ENCODE peak calls at places on chromosome 20, in five cellular contexts. C is neural progenitor cell, Q is SK-N-SH, P is OCI-LY7, R is GM23338. F is an unnamed sample.

GRCh38 chr20:45933231-45934045 is 1.0 kb upstream of the PCIF1 start:
- DNase-seq in C (peak; percentile 89), Q (peak; percentile 81), P (peak; percentile 86), R (peak; percentile 97), F (peak; percentile 83)

GRCh38 chr20:20824924-20825584 is 112.6 kb upstream of the RALGAPA2 start:
- DNase-seq in C (peak; percentile 75), Q (peak; percentile 56), P (peak; percentile 44), R (peak; percentile 89), F (peak; percentile 47)

GRCh38 chr20:53149184-53149651 is 177.1 kb downstream of the TSHZ2 start:
- DNase-seq in C (no peak), Q (no peak), P (no peak), R (no peak), F (no peak)

GRCh38 chr20:4720121-4720976 is 1.4 kb upstream of the PRND start:
- DNase-seq in C (peak; percentile 92), Q (peak; percentile 86), P (peak; percentile 92), R (peak; percentile 90), F (peak; percentile 94)

GRCh38 chr20:5056801-5057599 is 55.7 kb upstream of the SLC23A2 start:
- DNase-seq in C (no peak), Q (no peak), P (peak; percentile 57), R (peak; percentile 64), F (peak; percentile 65)

GRCh38 chr20:32446301-32447100 is 88.4 kb downstream of the ASXL1 start:
- DNase-seq in C (no peak), Q (no peak), P (no peak), R (no peak), F (no peak)

GRCh38 chr20:37235065-37235464 is 26.5 kb downstream of the GHRH start:
- DNase-seq in C (no peak), Q (peak; percentile 59), P (no peak), R (no peak), F (no peak)

GRCh38 chr20:21808863-21809664 is 103.6 kb downstream of the PAX1 start:
- DNase-seq in C (peak; percentile 83), Q (peak; percentile 72), P (peak; percentile 49), R (peak; percentile 89), F (no peak)

GRCh38 chr20:45860573-45861011 is 3.2 kb downstream of the ZSWIM3 start:
- DNase-seq in C (no peak), Q (no peak), P (no peak), R (no peak), F (no peak)

GRCh38 chr20:61507778-61508177 is 255.7 kb downstream of the CDH4 start:
- DNase-seq in C (no peak), Q (no peak), P (no peak), R (no peak), F (no peak)

GRCh38 chr20:50191566-50192363 is 1.1 kb downstream of the CEBPB start:
- DNase-seq in C (peak; percentile 84), Q (peak; percentile 85), P (peak; percentile 84), R (peak; percentile 78), F (peak; percentile 77)

GRCh38 chr20:6164421-6165341 is 41.9 kb upstream of the FERMT1 start:
- DNase-seq in C (no peak), Q (no peak), P (no peak), R (no peak), F (peak; percentile 29)

GRCh38 chr20:33940701-33941100 is 53.0 kb upstream of the RALY start:
- DNase-seq in C (no peak), Q (no peak), P (no peak), R (no peak), F (no peak)

DNA sequence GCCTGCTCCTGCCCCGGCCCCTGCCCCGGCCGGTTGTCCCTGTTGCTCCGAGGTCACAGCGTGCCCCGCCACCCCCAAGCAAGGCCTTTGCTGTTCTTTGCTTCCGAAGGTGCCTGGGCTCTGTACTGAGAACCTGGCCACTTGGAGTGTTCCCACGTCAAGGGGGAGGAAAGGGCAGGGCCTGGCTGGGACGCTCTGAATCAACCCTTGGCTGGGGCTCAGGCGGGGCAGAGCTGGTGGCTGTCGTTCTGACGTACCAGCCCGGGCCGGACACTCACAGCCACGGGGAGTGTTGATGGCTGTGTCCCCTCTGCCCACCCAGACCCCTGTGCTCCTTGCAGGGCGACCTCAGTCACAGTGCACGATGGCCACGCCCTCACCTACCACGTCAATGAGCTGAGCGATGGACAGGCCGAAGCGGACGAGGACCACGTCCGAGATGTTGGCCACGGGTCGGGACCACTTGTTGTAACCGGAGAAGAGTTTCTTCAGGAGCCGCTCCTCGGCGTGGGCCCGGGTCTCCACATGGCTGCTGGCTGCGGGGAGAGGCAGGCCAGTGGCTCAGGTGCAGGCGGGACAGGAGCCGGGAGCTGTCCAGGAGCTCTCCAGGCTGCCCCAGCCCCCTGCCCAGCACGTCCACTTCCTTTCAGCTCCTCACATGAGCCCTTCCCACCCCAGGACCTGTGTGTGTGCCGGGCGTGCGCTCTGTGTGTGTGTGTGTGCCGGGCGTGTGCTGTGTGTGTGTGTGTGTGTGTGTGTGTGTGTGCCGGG is 1.8 kb downstream of the CHRNA4 start:
- DNase-seq in C (no peak), Q (no peak), P (no peak), R (no peak), F (no peak)
- H3K4me1 ChIP-seq in C (peaks cover 36% of the 10 kb centered on the region), Q (no peaks in the 10 kb centered on the region), P (no peaks in the 10 kb centered on the region), R (no peaks in the 10 kb centered on the region), F (no peaks in the 10 kb centered on the region)

GRCh38 chr20:51447765-51448148 is 94.8 kb downstream of the NFATC2 start:
- DNase-seq in C (no peak), Q (no peak), P (no peak), R (no peak), F (no peak)
- H3K4me2 ChIP-seq in C (no peak overlapping the region), Q (peak overlapping the region; percentile 76), P (no peak overlapping the region), R (no peak overlapping the region), F (peak overlapping the region; percentile 81)

DNA sequence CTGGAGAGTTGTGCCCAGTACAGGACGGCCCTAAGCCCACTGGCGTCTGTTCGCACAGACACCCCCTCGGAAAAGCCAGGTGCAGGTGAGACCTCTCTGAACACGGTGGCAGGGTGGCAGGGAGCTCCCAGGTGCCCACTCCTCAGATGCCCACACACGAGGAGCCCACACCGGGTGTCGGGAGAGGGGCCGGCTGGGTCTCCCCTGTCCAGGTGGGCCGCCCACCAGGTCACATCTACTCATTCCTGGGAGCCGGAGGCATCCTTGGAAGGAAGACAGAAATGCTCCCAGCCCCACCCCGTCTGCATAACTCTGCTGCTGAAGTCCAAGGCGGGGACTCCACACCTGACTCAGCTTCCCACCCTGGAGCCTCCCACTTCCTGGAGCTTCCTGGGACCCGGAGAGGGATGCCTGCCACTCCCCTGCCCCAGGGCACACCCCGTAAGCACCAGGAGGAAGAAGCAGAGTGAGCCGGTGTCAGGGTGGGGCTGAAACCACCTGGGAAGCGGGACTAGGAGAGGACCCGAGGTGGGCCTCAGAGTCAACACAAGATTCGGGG is 2.5 kb downstream of the SRMS start:
- DNase-seq in C (no peak), Q (no peak), P (no peak), R (no peak), F (no peak)
- TF ChIP-seq EZH2phosphoT487 in C (no peak), Q (no peak), P (no peak), R (no peak), F (no peak)

GRCh38 chr20:57930328-57930727 is 220.5 kb upstream of the PMEPA1 start:
- DNase-seq in C (peak; percentile 15), Q (peak; percentile 49), P (no peak), R (no peak), F (no peak)
- H3K4me1 ChIP-seq in C (peaks cover 17% of the 10 kb centered on the region), Q (peaks cover 38% of the 10 kb centered on the region), P (no peaks in the 10 kb centered on the region), R (no peaks in the 10 kb centered on the region), F (peaks cover 8% of the 10 kb centered on the region)

GRCh38 chr20:44069203-44069931 is 117.6 kb downstream of the JPH2 start:
- DNase-seq in C (no peak), Q (no peak), P (no peak), R (no peak), F (no peak)
- H3K4me2 ChIP-seq in C (no peak overlapping the region), Q (no peak overlapping the region), P (no peak overlapping the region), R (no peak overlapping the region), F (no peak overlapping the region)

F was measured in GM23248.